ENCODE peak calls at places on chromosomes 11 and 22, in nine cellular contexts. B is uterus; T is heart left ventricle; V is right lobe of liver; Y is A549; R is stimulated activated naive B cell treated with anti-CD40 and anti-IgM and Interleukin-4, amounts not matched to agents 10 μg/mL and 1 μg/mL and 100 μg/mL, for 72 hours; S is BJ; M is fibroblast of lung; W is caudate nucleus. D is an unnamed sample.
A peak's percentile ranks its signal among the peaks of the same experiment; 100 is the strongest.

GRCh38 chr11:114377612-114378267 is 22.6 kb downstream of the C11orf71 start:
- DNase-seq in S (peak; percentile 95), B (no peak), R (peak; percentile 11), V (no peak), W (no peak), T (no peak), Y (no peak), M (peak; percentile 85), D (peak; percentile 82)

GRCh38 chr22:43481528-43482309 is 69.9 kb downstream of the MPPED1 start:
- DNase-seq in W (no peak), S (no peak), M (no peak), B (no peak), Y (no peak), V (no peak), T (no peak), R (peak; percentile 14), D (no peak)

GRCh38 chr11:10314199-10315072 is 9.6 kb downstream of the ADM start:
- DNase-seq in B (no peak), R (no peak), S (no peak), M (peak; percentile 69), Y (no peak), W (no peak), V (no peak), T (no peak), D (no peak)

GRCh38 chr11:85976525-85976924 is 92.4 kb downstream of the PICALM start:
- DNase-seq in Y (no peak), B (no peak), R (no peak), V (no peak), W (no peak), M (no peak), T (no peak), S (no peak), D (no peak)

GRCh38 chr22:17143101-17143500 is 16.0 kb downstream of the HDHD5 start:
- DNase-seq in Y (no peak), S (no peak), M (no peak), R (no peak), V (no peak), B (no peak), T (no peak), W (no peak), D (no peak)

GRCh38 chr22:27800250-27801131 is 1.1 kb downstream of the MN1 start:
- DNase-seq in Y (no peak), W (no peak), B (no peak), T (no peak), R (no peak), M (peak; percentile 70), S (no peak), V (peak; percentile 27), D (no peak)

GRCh38 chr22:26848244-26848920 is 191.0 kb downstream of the MIAT start:
- DNase-seq in Y (no peak), S (no peak), M (peak; percentile 76), V (no peak), T (no peak), W (no peak), R (no peak), B (no peak), D (no peak)

GRCh38 chr22:20080445-20080775 is 369 bp downstream of the DGCR8 start:
- DNase-seq in M (peak; percentile 50), T (peak; percentile 72), S (no peak), B (peak; percentile 54), V (peak; percentile 72), Y (peak; percentile 36), R (peak; percentile 44), W (peak; percentile 57), D (peak; percentile 15)

GRCh38 chr11:4025248-4025956 is 69.2 kb upstream of the RRM1 start:
- DNase-seq in T (no peak), V (no peak), R (no peak), B (no peak), S (no peak), Y (no peak), W (no peak), M (peak; percentile 72), D (peak; percentile 20)

GRCh38 chr11:11010624-11011127 is 152.8 kb upstream of the ZBED5 start:
- DNase-seq in V (peak; percentile 39), R (no peak), Y (peak; percentile 40), T (peak; percentile 46), S (no peak), B (peak; percentile 18), M (peak; percentile 23), W (no peak), D (no peak)

GRCh38 chr22:24951942-24952836 is at the start of gene KIAA1671:
- DNase-seq in R (peak; percentile 79), V (peak; percentile 95), S (no peak), M (peak; percentile 48), Y (peak; percentile 71), B (peak; percentile 80), W (peak; percentile 63), T (peak; percentile 89), D (no peak)

GRCh38 chr11:65506770-65507485 is 8.1 kb downstream of the MALAT1 start:
- DNase-seq in T (peak; percentile 38), M (no peak), Y (no peak), W (no peak), S (no peak), V (no peak), R (no peak), B (no peak), D (peak; percentile 92)

D was measured in AG09319.